ENCODE peak calls at places on chromosomes 3 and 15, in six cellular contexts. One of them, this sample, is unnamed.

GRCh38 chr3:17469520-17469919 is 272.9 kb downstream of the TBC1D5 start:
- DNase-seq in activated CD4-positive, alpha-beta T cell treated with anti-CD3 and anti-CD28 coated beads, Interleukin-2, amount 50 U/mL, for 1 hour: no peak
- DNase-seq in D341Med: no peak
- DNase-seq in stimulated activated CD8-positive, alpha-beta memory T cell treated with anti-CD3 and anti-CD28 coated beads, Interleukin-7, amount 100 ng/mL, for 24 hours: no peak
- DNase-seq in NCI-H460: no peak
- DNase-seq in activated T-cell treated with anti-CD3 and anti-CD28 coated beads, Interleukin-2, amount 50 U/mL, for 48 hours: no peak
- DNase-seq in this sample: no peak

GRCh38 chr3:3906171-3906570 is 106.9 kb downstream of the LRRN1 start:
- DNase-seq in NCI-H460: no peak
- DNase-seq in activated T-cell treated with anti-CD3 and anti-CD28 coated beads, Interleukin-2, amount 50 U/mL, for 48 hours: no peak
- DNase-seq in stimulated activated CD8-positive, alpha-beta memory T cell treated with anti-CD3 and anti-CD28 coated beads, Interleukin-7, amount 100 ng/mL, for 24 hours: no peak
- DNase-seq in activated CD4-positive, alpha-beta T cell treated with anti-CD3 and anti-CD28 coated beads, Interleukin-2, amount 50 U/mL, for 1 hour: no peak
- DNase-seq in D341Med: no peak
- DNase-seq in this sample: no peak

GRCh38 chr15:40340038-40340739 is 550 bp downstream of the CCDC9B start:
- DNase-seq in stimulated activated CD8-positive, alpha-beta memory T cell treated with anti-CD3 and anti-CD28 coated beads, Interleukin-7, amount 100 ng/mL, for 24 hours: no peak
- DNase-seq in D341Med: peak; percentile 73
- DNase-seq in activated CD4-positive, alpha-beta T cell treated with anti-CD3 and anti-CD28 coated beads, Interleukin-2, amount 50 U/mL, for 1 hour: no peak
- DNase-seq in activated T-cell treated with anti-CD3 and anti-CD28 coated beads, Interleukin-2, amount 50 U/mL, for 48 hours: no peak
- DNase-seq in NCI-H460: no peak
- DNase-seq in this sample: peak; percentile 69

GRCh38 chr3:52614689-52615088 is 71.0 kb downstream of the PBRM1 start:
- DNase-seq in NCI-H460: no peak
- DNase-seq in activated CD4-positive, alpha-beta T cell treated with anti-CD3 and anti-CD28 coated beads, Interleukin-2, amount 50 U/mL, for 1 hour: no peak
- DNase-seq in stimulated activated CD8-positive, alpha-beta memory T cell treated with anti-CD3 and anti-CD28 coated beads, Interleukin-7, amount 100 ng/mL, for 24 hours: no peak
- DNase-seq in activated T-cell treated with anti-CD3 and anti-CD28 coated beads, Interleukin-2, amount 50 U/mL, for 48 hours: no peak
- DNase-seq in D341Med: no peak
- DNase-seq in this sample: no peak

GRCh38 chr15:93041159-93041547 is 47.9 kb downstream of the RGMA start:
- DNase-seq in activated CD4-positive, alpha-beta T cell treated with anti-CD3 and anti-CD28 coated beads, Interleukin-2, amount 50 U/mL, for 1 hour: no peak
- DNase-seq in activated T-cell treated with anti-CD3 and anti-CD28 coated beads, Interleukin-2, amount 50 U/mL, for 48 hours: no peak
- DNase-seq in NCI-H460: no peak
- DNase-seq in stimulated activated CD8-positive, alpha-beta memory T cell treated with anti-CD3 and anti-CD28 coated beads, Interleukin-7, amount 100 ng/mL, for 24 hours: no peak
- DNase-seq in D341Med: no peak
- DNase-seq in this sample: no peak

GRCh38 chr15:76386926-76387325 is 50.4 kb downstream of the ISL2 start:
- DNase-seq in NCI-H460: no peak
- DNase-seq in activated CD4-positive, alpha-beta T cell treated with anti-CD3 and anti-CD28 coated beads, Interleukin-2, amount 50 U/mL, for 1 hour: no peak
- DNase-seq in activated T-cell treated with anti-CD3 and anti-CD28 coated beads, Interleukin-2, amount 50 U/mL, for 48 hours: no peak
- DNase-seq in D341Med: no peak
- DNase-seq in stimulated activated CD8-positive, alpha-beta memory T cell treated with anti-CD3 and anti-CD28 coated beads, Interleukin-7, amount 100 ng/mL, for 24 hours: no peak
- DNase-seq in this sample: no peak

GRCh38 chr3:16071246-16071645 is 103.2 kb upstream of the GALNT15 start:
- DNase-seq in stimulated activated CD8-positive, alpha-beta memory T cell treated with anti-CD3 and anti-CD28 coated beads, Interleukin-7, amount 100 ng/mL, for 24 hours: no peak
- DNase-seq in NCI-H460: no peak
- DNase-seq in D341Med: no peak
- DNase-seq in activated CD4-positive, alpha-beta T cell treated with anti-CD3 and anti-CD28 coated beads, Interleukin-2, amount 50 U/mL, for 1 hour: no peak
- DNase-seq in activated T-cell treated with anti-CD3 and anti-CD28 coated beads, Interleukin-2, amount 50 U/mL, for 48 hours: no peak
- DNase-seq in this sample: no peak

GRCh38 chr3:11847607-11848006 is 922 bp upstream of the TAMM41 start:
- DNase-seq in stimulated activated CD8-positive, alpha-beta memory T cell treated with anti-CD3 and anti-CD28 coated beads, Interleukin-7, amount 100 ng/mL, for 24 hours: no peak
- DNase-seq in NCI-H460: no peak
- DNase-seq in D341Med: peak; percentile 30
- DNase-seq in activated T-cell treated with anti-CD3 and anti-CD28 coated beads, Interleukin-2, amount 50 U/mL, for 48 hours: peak; percentile 31
- DNase-seq in activated CD4-positive, alpha-beta T cell treated with anti-CD3 and anti-CD28 coated beads, Interleukin-2, amount 50 U/mL, for 1 hour: peak; percentile 12
- DNase-seq in this sample: peak; percentile 70

GRCh38 chr15:80228959-80229610 is 22.9 kb downstream of the CTXND1 start:
- DNase-seq in activated CD4-positive, alpha-beta T cell treated with anti-CD3 and anti-CD28 coated beads, Interleukin-2, amount 50 U/mL, for 1 hour: no peak
- DNase-seq in D341Med: no peak
- DNase-seq in stimulated activated CD8-positive, alpha-beta memory T cell treated with anti-CD3 and anti-CD28 coated beads, Interleukin-7, amount 100 ng/mL, for 24 hours: no peak
- DNase-seq in activated T-cell treated with anti-CD3 and anti-CD28 coated beads, Interleukin-2, amount 50 U/mL, for 48 hours: no peak
- DNase-seq in NCI-H460: no peak
- DNase-seq in this sample: no peak

GRCh38 chr15:42367041-42367440 is 7.7 kb downstream of the CAPN3 start:
- DNase-seq in NCI-H460: no peak
- DNase-seq in activated T-cell treated with anti-CD3 and anti-CD28 coated beads, Interleukin-2, amount 50 U/mL, for 48 hours: no peak
- DNase-seq in activated CD4-positive, alpha-beta T cell treated with anti-CD3 and anti-CD28 coated beads, Interleukin-2, amount 50 U/mL, for 1 hour: no peak
- DNase-seq in stimulated activated CD8-positive, alpha-beta memory T cell treated with anti-CD3 and anti-CD28 coated beads, Interleukin-7, amount 100 ng/mL, for 24 hours: no peak
- DNase-seq in D341Med: no peak
- DNase-seq in this sample: no peak

GRCh38 chr3:129888739-129889138 is 4.8 kb downstream of the TMCC1 start:
- DNase-seq in activated CD4-positive, alpha-beta T cell treated with anti-CD3 and anti-CD28 coated beads, Interleukin-2, amount 50 U/mL, for 1 hour: no peak
- DNase-seq in stimulated activated CD8-positive, alpha-beta memory T cell treated with anti-CD3 and anti-CD28 coated beads, Interleukin-7, amount 100 ng/mL, for 24 hours: no peak
- DNase-seq in D341Med: no peak
- DNase-seq in NCI-H460: no peak
- DNase-seq in activated T-cell treated with anti-CD3 and anti-CD28 coated beads, Interleukin-2, amount 50 U/mL, for 48 hours: no peak
- DNase-seq in this sample: no peak

GRCh38 chr3:190399677-190400076 is 11.7 kb downstream of the CLDN16 start:
- DNase-seq in activated CD4-positive, alpha-beta T cell treated with anti-CD3 and anti-CD28 coated beads, Interleukin-2, amount 50 U/mL, for 1 hour: no peak
- DNase-seq in stimulated activated CD8-positive, alpha-beta memory T cell treated with anti-CD3 and anti-CD28 coated beads, Interleukin-7, amount 100 ng/mL, for 24 hours: no peak
- DNase-seq in activated T-cell treated with anti-CD3 and anti-CD28 coated beads, Interleukin-2, amount 50 U/mL, for 48 hours: no peak
- DNase-seq in NCI-H460: no peak
- DNase-seq in D341Med: no peak
- DNase-seq in this sample: peak; percentile 12

GRCh38 chr3:52437326-52438103 is 7.4 kb downstream of the SEMA3G start:
- DNase-seq in D341Med: no peak
- DNase-seq in NCI-H460: no peak
- DNase-seq in activated T-cell treated with anti-CD3 and anti-CD28 coated beads, Interleukin-2, amount 50 U/mL, for 48 hours: no peak
- DNase-seq in stimulated activated CD8-positive, alpha-beta memory T cell treated with anti-CD3 and anti-CD28 coated beads, Interleukin-7, amount 100 ng/mL, for 24 hours: no peak
- DNase-seq in activated CD4-positive, alpha-beta T cell treated with anti-CD3 and anti-CD28 coated beads, Interleukin-2, amount 50 U/mL, for 1 hour: no peak
- DNase-seq in this sample: no peak

GRCh38 chr3:69144631-69145244 is 22.3 kb upstream of the LMOD3 start:
- DNase-seq in activated CD4-positive, alpha-beta T cell treated with anti-CD3 and anti-CD28 coated beads, Interleukin-2, amount 50 U/mL, for 1 hour: no peak
- DNase-seq in stimulated activated CD8-positive, alpha-beta memory T cell treated with anti-CD3 and anti-CD28 coated beads, Interleukin-7, amount 100 ng/mL, for 24 hours: no peak
- DNase-seq in NCI-H460: no peak
- DNase-seq in activated T-cell treated with anti-CD3 and anti-CD28 coated beads, Interleukin-2, amount 50 U/mL, for 48 hours: no peak
- DNase-seq in D341Med: no peak
- DNase-seq in this sample: peak; percentile 56

GRCh38 chr3:155556531-155556930 is 188.3 kb downstream of the PLCH1 start:
- DNase-seq in D341Med: peak; percentile 64
- DNase-seq in NCI-H460: no peak
- DNase-seq in activated T-cell treated with anti-CD3 and anti-CD28 coated beads, Interleukin-2, amount 50 U/mL, for 48 hours: no peak
- DNase-seq in activated CD4-positive, alpha-beta T cell treated with anti-CD3 and anti-CD28 coated beads, Interleukin-2, amount 50 U/mL, for 1 hour: no peak
- DNase-seq in stimulated activated CD8-positive, alpha-beta memory T cell treated with anti-CD3 and anti-CD28 coated beads, Interleukin-7, amount 100 ng/mL, for 24 hours: no peak
- DNase-seq in this sample: peak; percentile 96

GRCh38 chr3:3448468-3448867 is 269.0 kb upstream of the CRBN start:
- DNase-seq in activated CD4-positive, alpha-beta T cell treated with anti-CD3 and anti-CD28 coated beads, Interleukin-2, amount 50 U/mL, for 1 hour: no peak
- DNase-seq in stimulated activated CD8-positive, alpha-beta memory T cell treated with anti-CD3 and anti-CD28 coated beads, Interleukin-7, amount 100 ng/mL, for 24 hours: no peak
- DNase-seq in NCI-H460: no peak
- DNase-seq in D341Med: no peak
- DNase-seq in activated T-cell treated with anti-CD3 and anti-CD28 coated beads, Interleukin-2, amount 50 U/mL, for 48 hours: no peak
- DNase-seq in this sample: no peak

GRCh38 chr3:66393486-66394260 is 107.1 kb downstream of the LRIG1 start:
- DNase-seq in activated T-cell treated with anti-CD3 and anti-CD28 coated beads, Interleukin-2, amount 50 U/mL, for 48 hours: peak; percentile 48
- DNase-seq in D341Med: no peak
- DNase-seq in stimulated activated CD8-positive, alpha-beta memory T cell treated with anti-CD3 and anti-CD28 coated beads, Interleukin-7, amount 100 ng/mL, for 24 hours: no peak
- DNase-seq in NCI-H460: no peak
- DNase-seq in activated CD4-positive, alpha-beta T cell treated with anti-CD3 and anti-CD28 coated beads, Interleukin-2, amount 50 U/mL, for 1 hour: peak; percentile 43
- DNase-seq in this sample: no peak

This sample was measured in NCI-H82.